ENCODE peak calls at places on chromosomes 7 and 10, in five cellular contexts. S is foreskin fibroblast, O is heart left ventricle, V is hepatocyte, G is kidney epithelial cell. T is an unnamed sample.

GRCh38 chr10:110226926-110227641 is 19.7 kb downstream of the MXI1 start:
- DNase-seq in S (no peak), O (peak), V (peak), G (no peak), T (no peak)

GRCh38 chr10:106919798-106920382 is 244.6 kb downstream of the SORCS1 start:
- DNase-seq in S (no peak), O (no peak), V (no peak), G (no peak), T (no peak)

GRCh38 chr10:42998481-42999384 is 78.1 kb upstream of the RET start:
- DNase-seq in S (no peak), O (no peak), V (peak), G (no peak), T (no peak)

GRCh38 chr10:3774018-3774813 is 10.8 kb downstream of the KLF6 start:
- DNase-seq in S (peak), O (no peak), V (peak), G (no peak), T (no peak)

GRCh38 chr7:41702635-41703371 is at the start of gene INHBA:
- DNase-seq in S (peak), O (no peak), V (peak), G (peak), T (peak)

GRCh38 chr7:128405345-128406146 is 4.2 kb downstream of the IMPDH1 start:
- DNase-seq in S (peak), O (peak), V (peak), G (no peak), T (no peak)

GRCh38 chr10:100984670-100985177 is 2.6 kb downstream of the MRPL43 start:
- DNase-seq in S (no peak), O (no peak), V (no peak), G (no peak), T (no peak)

GRCh38 chr10:43322321-43322720 is 49.1 kb upstream of the FXYD4 start:
- DNase-seq in S (no peak), O (no peak), V (no peak), G (no peak), T (no peak)

GRCh38 chr10:118900617-118901016 is 128.9 kb upstream of the NANOS1 start:
- DNase-seq in S (no peak), O (no peak), V (no peak), G (no peak), T (no peak)

GRCh38 chr10:71790749-71791440 is 17.6 kb upstream of the VSIR start:
- DNase-seq in S (no peak), O (peak), V (no peak), G (no peak), T (no peak)

GRCh38 chr10:121357323-121357835 is 240.9 kb downstream of the FGFR2 start:
- DNase-seq in S (no peak), O (no peak), V (peak), G (no peak), T (no peak)

GRCh38 chr10:1369197-1369596 is 313.0 kb downstream of the WDR37 start:
- DNase-seq in S (no peak), O (no peak), V (no peak), G (no peak), T (no peak)

GRCh38 chr10:8069627-8070026 is 15.1 kb downstream of the GATA3 start:
- DNase-seq in S (no peak), O (no peak), V (no peak), G (no peak), T (peak)

GRCh38 chr7:34041716-34042115 is 136.4 kb downstream of the BMPER start:
- DNase-seq in S (no peak), O (no peak), V (no peak), G (no peak), T (no peak)

GRCh38 chr10:106559442-106559841 is 605.1 kb downstream of the SORCS1 start:
- DNase-seq in S (peak), O (no peak), V (no peak), G (no peak), T (no peak)

GRCh38 chr10:101066146-101066889 is 4.5 kb downstream of the KAZALD1 start:
- DNase-seq in S (peak), O (peak), V (peak), G (no peak), T (no peak)

DNA sequence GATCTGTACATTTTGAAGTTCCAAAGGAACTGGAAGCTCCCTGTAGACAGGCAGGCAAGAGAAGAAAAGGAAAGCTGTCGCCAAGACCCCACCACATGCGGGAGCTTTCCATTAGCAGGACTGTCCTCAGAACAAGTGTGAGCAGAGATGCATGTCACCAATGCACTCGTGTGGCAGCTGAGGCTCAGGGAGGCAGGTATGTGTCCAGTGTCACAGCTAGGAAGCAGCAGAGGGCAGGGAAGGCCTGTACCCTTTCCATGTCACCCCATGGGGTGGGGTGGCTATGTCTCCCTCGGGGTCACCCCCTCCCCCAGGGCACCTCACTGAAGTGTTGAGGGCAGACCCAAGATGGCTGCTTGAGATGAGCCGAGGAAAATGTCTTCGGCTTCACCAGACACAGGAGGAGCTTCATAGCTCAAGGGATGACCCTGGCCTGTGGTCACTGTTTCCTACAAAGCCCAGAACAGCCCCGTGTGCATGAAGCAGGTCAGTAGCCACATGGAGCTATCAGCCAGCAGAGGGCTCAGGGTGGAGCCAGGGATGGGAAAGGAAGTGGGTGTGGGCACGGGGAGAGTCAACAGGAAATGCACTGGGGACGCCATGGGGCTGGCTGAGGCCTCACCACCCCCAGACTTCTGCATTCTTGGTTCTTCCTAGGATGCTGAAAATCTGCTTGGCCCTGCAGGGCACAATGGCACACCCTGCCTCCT is 96.6 kb downstream of the FAM53B start:
- DNase-seq in S (peak), O (peak), V (no peak), G (no peak), T (no peak)
- TF ChIP-seq CTCF in S (peak), O (peak), V (no peak), G (peak), T (no peak)

GRCh38 chr7:127348247-127348631 is 44.3 kb downstream of the ZNF800 start:
- DNase-seq in S (peak), O (no peak), V (no peak), G (no peak), T (no peak)
- TF ChIP-seq CTCF in S (no peak), O (no peak), V (no peak), G (no peak), T (no peak)

GRCh38 chr10:74231375-74231774 is 80.4 kb downstream of the ADK start:
- DNase-seq in S (peak), O (no peak), V (no peak), G (peak), T (no peak)

GRCh38 chr10:74233281-74233680 is 82.3 kb downstream of the ADK start:
- DNase-seq in S (no peak), O (no peak), V (no peak), G (no peak), T (no peak)

GRCh38 chr10:74238031-74238431 is 87.0 kb downstream of the ADK start:
- DNase-seq in S (no peak), O (no peak), V (no peak), G (no peak), T (no peak)

GRCh38 chr10:74234569-74234968 is 83.5 kb downstream of the ADK start:
- DNase-seq in S (peak), O (no peak), V (no peak), G (no peak), T (no peak)
- TF ChIP-seq CTCF in S (peak), O (peak), V (peak), G (no peak), T (no peak)

DNA sequence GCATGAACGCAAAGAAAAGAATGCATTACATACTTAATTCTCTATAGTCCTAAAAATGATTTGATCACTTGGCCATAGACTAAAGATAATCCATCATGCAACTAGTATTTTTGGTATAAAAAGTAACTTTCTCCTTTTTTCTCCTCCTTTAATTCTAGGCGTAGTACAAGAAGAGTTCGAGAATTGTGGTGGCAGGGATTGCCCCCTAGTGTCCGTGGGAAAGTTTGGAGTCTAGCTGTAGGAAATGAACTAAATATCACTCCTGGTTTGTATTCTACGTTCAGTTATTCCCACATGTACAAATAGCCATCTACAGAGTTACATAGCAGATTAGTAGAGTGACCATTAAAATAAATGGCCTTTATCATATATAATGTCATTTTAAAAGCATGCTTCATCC is 45.5 kb upstream of the HELLS start:
- DNase-seq in S (peak), O (no peak), V (peak), G (no peak), T (no peak)
- TF ChIP-seq CTCF in S (peak), O (peak), V (peak), G (peak), T (peak)

GRCh38 chr7:47439181-47439667 is 142.7 kb downstream of the TNS3 start:
- DNase-seq in S (no peak), O (no peak), V (no peak), G (no peak), T (no peak)

GRCh38 chr7:47432988-47433895 is 148.7 kb downstream of the TNS3 start:
- DNase-seq in S (no peak), O (no peak), V (no peak), G (no peak), T (no peak)

GRCh38 chr7:47438411-47439029 is 143.4 kb downstream of the TNS3 start:
- DNase-seq in S (no peak), O (no peak), V (no peak), G (no peak), T (no peak)

GRCh38 chr7:47440320-47440719 is 141.6 kb downstream of the TNS3 start:
- DNase-seq in S (no peak), O (no peak), V (no peak), G (no peak), T (no peak)

GRCh38 chr7:47435889-47436312 is 146.0 kb downstream of the TNS3 start:
- DNase-seq in S (peak), O (no peak), V (peak), G (no peak), T (peak)
- TF ChIP-seq CTCF in S (peak), O (peak), V (peak), G (peak), T (peak)

DNA sequence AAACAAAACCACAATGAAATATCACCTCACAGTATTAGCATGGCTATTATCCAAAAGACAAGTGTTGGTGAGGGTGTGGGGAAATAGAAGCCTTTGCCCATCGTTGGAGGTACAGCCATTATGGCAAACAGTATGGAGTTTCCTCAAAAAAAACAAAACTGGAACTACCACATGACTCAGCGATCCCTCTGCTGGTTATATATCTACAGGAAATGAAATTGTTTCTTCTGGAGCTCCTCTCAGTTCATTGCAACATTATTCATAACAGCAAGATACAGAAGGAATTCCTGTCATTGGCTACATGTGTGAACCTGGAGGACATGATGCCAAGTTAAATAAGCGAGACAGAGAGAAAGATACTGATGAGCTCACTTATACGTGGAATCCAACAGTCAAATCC is 2.4 kb upstream of the UBE3C start:
- DNase-seq in S (peak), O (no peak), V (peak), G (no peak), T (peak)
- TF ChIP-seq CTCF in S (peak), O (no peak), V (peak), G (peak), T (peak)